ENCODE peak calls at places on chromosomes 16 and 17, in four cellular contexts. One of them, this sample, is unnamed.

GRCh38 chr17:4822835-4823234 is 10.3 kb upstream of the MINK1 start:
- DNase-seq in K562: no peak
- DNase-seq in HepG2: no peak
- DNase-seq in GM12878: no peak
- DNase-seq in this sample: no peak

GRCh38 chr17:50079334-50080095 is 15.6 kb upstream of the PDK2 start:
- DNase-seq in K562: peak
- DNase-seq in HepG2: peak
- DNase-seq in GM12878: no peak
- DNase-seq in this sample: peak

GRCh38 chr17:1111599-1112443 is 68.0 kb downstream of the ABR start:
- DNase-seq in K562: no peak
- DNase-seq in HepG2: no peak
- DNase-seq in GM12878: no peak
- DNase-seq in this sample: no peak

GRCh38 chr17:64094412-64094811 is 35.5 kb downstream of the ERN1 start:
- DNase-seq in K562: no peak
- DNase-seq in HepG2: no peak
- DNase-seq in GM12878: no peak
- DNase-seq in this sample: no peak

GRCh38 chr17:78879679-78880186 is 23.3 kb downstream of the CEP295NL start:
- DNase-seq in K562: peak
- DNase-seq in HepG2: no peak
- DNase-seq in GM12878: no peak
- DNase-seq in this sample: no peak

GRCh38 chr16:57600952-57601580 is 27.4 kb upstream of the ADGRG1 start:
- DNase-seq in K562: no peak
- DNase-seq in HepG2: no peak
- DNase-seq in GM12878: no peak
- DNase-seq in this sample: no peak

GRCh38 chr17:74262601-74263000 is 11.4 kb upstream of the DNAI2 start:
- DNase-seq in K562: no peak
- DNase-seq in HepG2: no peak
- DNase-seq in GM12878: no peak
- DNase-seq in this sample: no peak

GRCh38 chr17:74078363-74078762 is 125.1 kb upstream of the RPL38 start:
- DNase-seq in K562: no peak
- DNase-seq in HepG2: no peak
- DNase-seq in GM12878: no peak
- DNase-seq in this sample: no peak

GRCh38 chr17:10120113-10120485 is 78.3 kb downstream of the GAS7 start:
- DNase-seq in K562: no peak
- DNase-seq in HepG2: no peak
- DNase-seq in GM12878: no peak
- DNase-seq in this sample: no peak
- TF ChIP-seq CREM in K562: no peak
- TF ChIP-seq CREM in HepG2: no peak
- TF ChIP-seq CREM in GM12878: no peak
- TF ChIP-seq CREM in this sample: no peak

GRCh38 chr17:55265434-55266021 is 768 bp downstream of the HLF start:
- DNase-seq in K562: no peak
- DNase-seq in HepG2: no peak
- DNase-seq in GM12878: no peak
- DNase-seq in this sample: peak

GRCh38 chr17:55263565-55264272 is 1.0 kb upstream of the HLF start:
- DNase-seq in K562: no peak
- DNase-seq in HepG2: no peak
- DNase-seq in GM12878: no peak
- DNase-seq in this sample: peak

GRCh38 chr17:55266051-55266957 is 1.5 kb downstream of the HLF start:
- DNase-seq in K562: no peak
- DNase-seq in HepG2: peak
- DNase-seq in GM12878: no peak
- DNase-seq in this sample: peak

GRCh38 chr17:55264640-55265298 is at the start of gene HLF:
- DNase-seq in K562: peak
- DNase-seq in HepG2: peak
- DNase-seq in GM12878: no peak
- DNase-seq in this sample: peak

DNA sequence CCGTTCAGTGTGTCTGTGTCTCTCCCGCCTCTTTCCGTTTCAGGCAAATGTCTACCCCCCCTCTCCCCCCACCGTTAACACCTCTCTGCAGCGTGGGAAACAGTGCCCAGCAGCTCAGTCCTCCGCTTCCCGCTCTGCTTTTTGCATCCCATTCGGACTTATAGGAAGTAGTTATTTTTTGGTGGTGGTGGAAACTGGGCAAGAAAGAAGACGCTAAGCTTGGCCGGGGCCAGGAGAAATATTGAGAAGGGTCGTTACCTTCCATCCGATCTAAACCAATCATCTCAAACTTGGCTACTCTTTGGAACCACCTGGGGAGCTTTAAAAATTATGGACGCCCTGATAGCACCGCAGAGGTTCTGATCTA is 504 bp upstream of the HLF start:
- DNase-seq in K562: no peak
- DNase-seq in HepG2: no peak
- DNase-seq in GM12878: no peak
- DNase-seq in this sample: no peak
- TF ChIP-seq CREM in K562: no peak
- TF ChIP-seq CREM in HepG2: no peak
- TF ChIP-seq CREM in GM12878: no peak
- TF ChIP-seq CREM in this sample: no peak

DNA sequence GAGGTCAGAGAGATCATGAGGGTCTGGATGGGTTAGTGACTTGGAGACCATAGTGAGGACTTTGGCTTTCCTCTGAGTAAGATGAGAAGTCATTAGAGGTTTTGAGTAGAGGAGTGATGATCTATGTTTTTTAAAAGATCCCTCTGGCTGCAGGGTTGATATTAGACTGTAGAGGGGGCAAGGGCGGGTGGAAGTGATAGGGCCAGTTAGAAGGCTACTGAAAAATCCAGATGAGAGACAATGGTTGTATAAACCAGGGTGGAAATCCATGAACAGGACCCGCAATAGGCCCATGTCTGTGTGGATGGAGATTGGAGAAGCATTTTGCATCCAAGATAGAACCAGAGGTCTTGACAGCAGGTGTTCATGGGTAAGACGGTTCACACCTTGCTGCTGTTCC is 9.8 kb downstream of the ITGAL start:
- DNase-seq in K562: peak
- DNase-seq in HepG2: no peak
- DNase-seq in GM12878: no peak
- DNase-seq in this sample: no peak
- TF ChIP-seq CREM in K562: no peak
- TF ChIP-seq CREM in HepG2: no peak
- TF ChIP-seq CREM in GM12878: no peak
- TF ChIP-seq CREM in this sample: no peak

DNA sequence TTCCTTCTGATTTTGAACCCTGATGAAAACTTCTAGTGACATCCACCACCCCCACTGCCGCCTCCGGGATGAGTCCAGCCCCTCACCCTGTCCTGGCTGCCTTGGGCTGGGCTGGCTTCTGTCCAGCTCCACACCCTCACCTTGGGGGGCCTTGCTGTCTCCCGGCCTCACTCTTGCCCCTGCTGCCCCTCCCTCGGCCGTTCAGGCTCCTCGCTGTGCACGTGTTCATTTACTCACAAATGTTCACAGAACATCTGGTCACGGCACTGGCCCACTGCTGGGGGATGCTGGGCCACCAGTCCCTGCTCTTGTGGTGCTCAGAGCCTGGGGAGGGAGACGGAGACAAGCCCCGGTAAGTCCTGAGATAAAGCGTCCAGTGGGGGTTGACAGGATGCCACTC is 40.6 kb downstream of the PRMT7 start:
- DNase-seq in K562: no peak
- DNase-seq in HepG2: no peak
- DNase-seq in GM12878: no peak
- DNase-seq in this sample: no peak
- TF ChIP-seq CREM in K562: no peak
- TF ChIP-seq CREM in HepG2: no peak
- TF ChIP-seq CREM in GM12878: no peak
- TF ChIP-seq CREM in this sample: no peak

GRCh38 chr17:80566054-80566400 is 21.4 kb downstream of the RPTOR start:
- DNase-seq in K562: no peak
- DNase-seq in HepG2: no peak
- DNase-seq in GM12878: no peak
- DNase-seq in this sample: no peak
- TF ChIP-seq CREM in K562: no peak
- TF ChIP-seq CREM in HepG2: no peak
- TF ChIP-seq CREM in GM12878: no peak
- TF ChIP-seq CREM in this sample: no peak